ENCODE peak calls at places on chromosomes 4 and X, in six cellular contexts. C is activated CD8-positive, alpha-beta memory T cell treated with anti-CD3 and anti-CD28 coated beads, Interleukin-2, amount 50 U/mL, for 48 hours; T is A172; L is amniotic stem cell; K is ELF-1; H is LoVo. P is an unnamed sample.

GRCh38 chr4:90990298-90990697 is 863.1 kb downstream of the CCSER1 start:
- DNase-seq in C (no peak), K (no peak), H (no peak), T (no peak), L (no peak), P (no peak)

GRCh38 chr4:98314791-98315565 is 53.8 kb downstream of the RAP1GDS1 start:
- DNase-seq in K (no peak), C (no peak), H (no peak), L (no peak), T (no peak), P (no peak)

GRCh38 chrX:127732709-127733108 is 319.5 kb downstream of the ACTRT1 start:
- DNase-seq in H (no peak), L (no peak), K (no peak), T (no peak), C (no peak), P (no peak)

GRCh38 chr4:153489856-153490558 is 23.8 kb downstream of the TMEM131L start:
- DNase-seq in T (no peak), C (no peak), K (no peak), L (no peak), H (no peak), P (no peak)

GRCh38 chr4:20512053-20512810 is 188.0 kb upstream of the PACRGL start:
- DNase-seq in L (no peak), C (no peak), K (no peak), T (no peak), H (no peak), P (no peak)

GRCh38 chrX:109793191-109793590 is 60.1 kb upstream of the ACSL4 start:
- DNase-seq in L (no peak), T (no peak), C (no peak), H (no peak), K (no peak), P (no peak)

GRCh38 chr4:26959654-26960047 is 99.0 kb downstream of the STIM2 start:
- DNase-seq in C (no peak), L (no peak), K (no peak), T (no peak), H (no peak), P (no peak)

GRCh38 chr4:151099976-151100417 is 569 bp downstream of the RPS3A start:
- DNase-seq in H (no peak), K (no peak), L (no peak), T (no peak), C (no peak), P (no peak)

GRCh38 chr4:101232074-101232776 is 115.1 kb downstream of the PPP3CA start:
- DNase-seq in L (peak), T (peak), K (no peak), H (no peak), C (no peak), P (no peak)

GRCh38 chr4:77418333-77418732 is 187.3 kb upstream of the CXCL13 start:
- DNase-seq in L (no peak), C (no peak), H (peak), K (no peak), T (no peak), P (no peak)

GRCh38 chr4:6198768-6199343 is 1.5 kb downstream of the JAKMIP1 start:
- DNase-seq in L (no peak), T (no peak), H (no peak), C (peak), K (peak), P (no peak)

GRCh38 chr4:57344296-57344695 is 234.1 kb upstream of the IGFBP7 start:
- DNase-seq in L (no peak), T (no peak), H (no peak), K (no peak), C (no peak), P (no peak)